ENCODE peak calls at places on chromosomes 16 and 17, in four cellular contexts. One of them, this sample, is unnamed. For H3K27me3, the result is how much of the 10 kb centered on the place peaks cover.

GRCh38 chr17:56142325-56142724 is 10.9 kb upstream of the ANKFN1 start:
- DNase-seq in left lung: no peak
- DNase-seq in Peyer's patch: no peak
- DNase-seq in lung: no peak
- DNase-seq in this sample: no peak

GRCh38 chr16:6684076-6684673 is 648.5 kb upstream of the RBFOX1 start:
- DNase-seq in lung: no peak
- DNase-seq in Peyer's patch: no peak
- DNase-seq in left lung: no peak
- DNase-seq in this sample: peak

GRCh38 chr16:88064011-88064888 is 113.0 kb downstream of the BANP start:
- DNase-seq in Peyer's patch: no peak
- DNase-seq in lung: no peak
- DNase-seq in left lung: peak
- DNase-seq in this sample: no peak

GRCh38 chr16:9053006-9053601 is 38.3 kb upstream of the HAPSTR1 start:
- DNase-seq in Peyer's patch: no peak
- DNase-seq in lung: peak
- DNase-seq in left lung: no peak
- DNase-seq in this sample: peak

GRCh38 chr16:47847220-47847970 is 308.4 kb downstream of the ABCC12 start:
- DNase-seq in lung: peak
- DNase-seq in Peyer's patch: no peak
- DNase-seq in left lung: no peak
- DNase-seq in this sample: no peak

GRCh38 chr17:47693667-47694017 is 319 bp upstream of the TBKBP1 start:
- DNase-seq in lung: no peak
- DNase-seq in Peyer's patch: no peak
- DNase-seq in left lung: no peak
- DNase-seq in this sample: peak

GRCh38 chr16:62829615-62830014 is 793.4 kb upstream of the CDH8 start:
- DNase-seq in lung: no peak
- DNase-seq in left lung: no peak
- DNase-seq in Peyer's patch: no peak
- DNase-seq in this sample: no peak

GRCh38 chr17:40809721-40810421 is 10.1 kb upstream of the KRT28 start:
- DNase-seq in lung: no peak
- DNase-seq in Peyer's patch: no peak
- DNase-seq in left lung: no peak
- DNase-seq in this sample: peak

GRCh38 chr17:45353047-45353446 is 36.2 kb upstream of the MAP3K14 start:
- DNase-seq in Peyer's patch: no peak
- DNase-seq in lung: no peak
- DNase-seq in left lung: no peak
- DNase-seq in this sample: no peak

GRCh38 chr16:87615621-87616041 is 13.3 kb downstream of the JPH3 start:
- DNase-seq in left lung: no peak
- DNase-seq in lung: no peak
- DNase-seq in Peyer's patch: no peak
- DNase-seq in this sample: no peak

GRCh38 chr16:54176376-54176901 is 110.1 kb downstream of the IRX3 start:
- DNase-seq in Peyer's patch: no peak
- DNase-seq in left lung: no peak
- DNase-seq in lung: no peak
- DNase-seq in this sample: peak

GRCh38 chr16:3007957-3008748 is 4.6 kb upstream of the CLDN9 start:
- DNase-seq in lung: peak
- DNase-seq in Peyer's patch: peak
- DNase-seq in left lung: no peak
- DNase-seq in this sample: no peak

GRCh38 chr17:77432034-77432554 is 291.3 kb downstream of the SEC14L1 start:
- DNase-seq in left lung: peak
- DNase-seq in lung: no peak
- DNase-seq in Peyer's patch: no peak
- DNase-seq in this sample: no peak

GRCh38 chr16:21638573-21638975 is 13.8 kb downstream of the IGSF6 start:
- DNase-seq in lung: no peak
- DNase-seq in left lung: no peak
- DNase-seq in Peyer's patch: no peak
- DNase-seq in this sample: peak

GRCh38 chr17:42405076-42405475 is 16.8 kb upstream of the STAT3 start:
- DNase-seq in Peyer's patch: no peak
- DNase-seq in left lung: no peak
- DNase-seq in lung: no peak
- DNase-seq in this sample: no peak

GRCh38 chr17:77433385-77434135 is 292.8 kb downstream of the SEC14L1 start:
- DNase-seq in Peyer's patch: no peak
- DNase-seq in lung: no peak
- DNase-seq in left lung: no peak
- DNase-seq in this sample: peak

GRCh38 chr16:19884021-19884485 is 595 bp downstream of the GPRC5B start:
- DNase-seq in lung: no peak
- DNase-seq in Peyer's patch: no peak
- DNase-seq in left lung: peak
- DNase-seq in this sample: no peak

GRCh38 chr16:48432136-48432535 is 46.9 kb upstream of the SIAH1 start:
- DNase-seq in left lung: no peak
- DNase-seq in Peyer's patch: no peak
- DNase-seq in lung: no peak
- DNase-seq in this sample: no peak

GRCh38 chr17:79991924-79992656 is 43.6 kb downstream of the TBC1D16 start:
- DNase-seq in Peyer's patch: no peak
- DNase-seq in lung: no peak
- DNase-seq in left lung: peak
- DNase-seq in this sample: peak
- TF ChIP-seq CTCF in Peyer's patch: no peak
- TF ChIP-seq CTCF in lung: no peak
- TF ChIP-seq CTCF in left lung: no peak
- TF ChIP-seq CTCF in this sample: no peak

GRCh38 chr17:73786286-73786743 is 142.1 kb upstream of the SDK2 start:
- DNase-seq in Peyer's patch: no peak
- DNase-seq in lung: no peak
- DNase-seq in left lung: no peak
- DNase-seq in this sample: no peak
- H3K27me3 ChIP-seq in Peyer's patch: under half
- H3K27me3 ChIP-seq in lung: under half
- H3K27me3 ChIP-seq in left lung: under half
- H3K27me3 ChIP-seq in this sample: under half

GRCh38 chr17:57384219-57384618 is 127.9 kb downstream of the MSI2 start:
- DNase-seq in left lung: no peak
- DNase-seq in lung: no peak
- DNase-seq in Peyer's patch: no peak
- DNase-seq in this sample: no peak

GRCh38 chr17:57379237-57380054 is 123.1 kb downstream of the MSI2 start:
- DNase-seq in lung: no peak
- DNase-seq in left lung: no peak
- DNase-seq in Peyer's patch: no peak
- DNase-seq in this sample: peak

GRCh38 chr17:57375770-57376181 is 119.5 kb downstream of the MSI2 start:
- DNase-seq in Peyer's patch: no peak
- DNase-seq in lung: no peak
- DNase-seq in left lung: no peak
- DNase-seq in this sample: no peak

GRCh38 chr17:57377094-57377493 is 120.8 kb downstream of the MSI2 start:
- DNase-seq in left lung: no peak
- DNase-seq in lung: no peak
- DNase-seq in Peyer's patch: no peak
- DNase-seq in this sample: no peak

DNA sequence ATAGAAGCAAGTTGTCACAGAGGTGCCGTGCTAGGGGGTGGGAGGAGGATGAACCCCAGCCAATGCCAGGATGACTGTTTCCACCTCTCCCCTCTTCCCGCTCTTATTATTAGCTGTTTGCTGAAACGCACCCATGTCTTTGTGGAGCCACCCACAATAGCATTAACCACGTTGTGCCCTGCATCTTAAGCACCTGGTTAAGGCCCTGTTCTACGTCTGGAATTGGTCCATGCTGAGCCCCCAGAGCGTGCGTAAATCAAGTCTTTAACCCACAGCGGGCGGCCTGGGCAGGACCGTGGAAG is 123.7 kb downstream of the MSI2 start:
- DNase-seq in lung: no peak
- DNase-seq in Peyer's patch: no peak
- DNase-seq in left lung: no peak
- DNase-seq in this sample: no peak
- H3K27ac ChIP-seq in lung: peak
- H3K27ac ChIP-seq in Peyer's patch: no peak
- H3K27ac ChIP-seq in left lung: no peak
- H3K27ac ChIP-seq in this sample: peak

GRCh38 chr17:74214642-74215331 is 1.4 kb downstream of the TTYH2 start:
- DNase-seq in lung: no peak
- DNase-seq in left lung: peak
- DNase-seq in Peyer's patch: no peak
- DNase-seq in this sample: no peak

GRCh38 chr17:74213897-74214386 is 571 bp downstream of the TTYH2 start:
- DNase-seq in Peyer's patch: peak
- DNase-seq in left lung: peak
- DNase-seq in lung: no peak
- DNase-seq in this sample: no peak

GRCh38 chr17:74212262-74212912 is 984 bp upstream of the TTYH2 start:
- DNase-seq in lung: no peak
- DNase-seq in Peyer's patch: peak
- DNase-seq in left lung: peak
- DNase-seq in this sample: no peak

GRCh38 chr17:74211929-74212261 is 1.5 kb upstream of the TTYH2 start:
- DNase-seq in Peyer's patch: no peak
- DNase-seq in left lung: no peak
- DNase-seq in lung: no peak
- DNase-seq in this sample: no peak

DNA sequence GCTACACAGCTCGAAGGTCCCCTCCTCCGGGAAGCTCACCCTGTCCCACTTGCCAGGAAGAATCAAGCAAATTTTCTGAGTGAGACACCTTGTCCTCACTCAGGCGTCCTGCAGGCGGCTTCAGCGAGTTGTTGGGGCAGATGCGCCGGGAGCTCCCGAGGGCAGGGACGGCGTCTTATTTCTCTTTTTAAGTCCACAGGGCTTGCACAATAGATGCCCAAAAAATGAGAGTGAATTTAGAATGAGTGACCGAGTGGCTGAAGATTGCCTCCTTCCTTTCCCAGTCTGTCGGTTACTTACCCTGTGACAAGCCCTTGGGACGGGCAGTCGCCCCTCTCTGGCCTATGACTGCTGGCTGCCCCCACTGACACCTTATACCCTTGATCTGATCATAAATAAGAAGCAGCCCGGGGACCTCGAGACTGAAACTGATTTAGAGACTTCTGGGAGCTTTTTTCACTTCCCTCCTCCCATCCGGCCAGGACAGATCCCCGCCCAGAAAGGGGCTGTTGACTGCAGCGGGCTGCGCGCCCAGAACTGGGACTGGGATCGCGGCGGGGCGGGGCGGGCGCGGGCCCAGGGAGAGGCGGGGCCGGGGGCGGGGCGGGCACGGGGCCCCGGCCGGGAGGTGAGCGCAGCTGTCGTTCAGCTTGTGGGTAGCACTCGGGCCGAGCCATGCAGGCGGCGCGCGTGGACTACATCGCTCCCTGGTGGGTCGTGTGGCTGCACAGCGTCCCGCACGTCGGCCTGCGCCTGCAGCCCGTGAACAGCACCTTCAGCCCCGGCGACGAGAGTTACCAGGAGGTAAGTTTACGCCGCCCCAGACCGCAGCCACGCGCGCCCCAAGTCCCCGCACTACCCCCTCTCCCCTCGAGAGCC is at the start of gene TTYH2:
- DNase-seq in Peyer's patch: peak
- DNase-seq in left lung: peak
- DNase-seq in lung: peak
- DNase-seq in this sample: peak
- TF ChIP-seq CTCF in Peyer's patch: peak
- TF ChIP-seq CTCF in left lung: no peak
- TF ChIP-seq CTCF in lung: no peak
- TF ChIP-seq CTCF in this sample: peak

GRCh38 chr16:31471241-31471874 is 594 bp upstream of the TGFB1I1 start:
- DNase-seq in Peyer's patch: no peak
- DNase-seq in left lung: no peak
- DNase-seq in lung: no peak
- DNase-seq in this sample: no peak
- H3K27me3 ChIP-seq in Peyer's patch: under half
- H3K27me3 ChIP-seq in left lung: under half
- H3K27me3 ChIP-seq in lung: under half
- H3K27me3 ChIP-seq in this sample: under half

GRCh38 chr16:10938844-10939648 is 3.2 kb downstream of the DEXI start:
- DNase-seq in lung: no peak
- DNase-seq in left lung: no peak
- DNase-seq in Peyer's patch: no peak
- DNase-seq in this sample: no peak

GRCh38 chr16:10942352-10943297 is at the start of gene DEXI:
- DNase-seq in lung: peak
- DNase-seq in Peyer's patch: peak
- DNase-seq in left lung: peak
- DNase-seq in this sample: peak

GRCh38 chr16:10939649-10940206 is 2.5 kb downstream of the DEXI start:
- DNase-seq in lung: no peak
- DNase-seq in left lung: no peak
- DNase-seq in Peyer's patch: no peak
- DNase-seq in this sample: no peak

GRCh38 chr16:10941127-10941933 is 938 bp downstream of the DEXI start:
- DNase-seq in Peyer's patch: no peak
- DNase-seq in left lung: no peak
- DNase-seq in lung: no peak
- DNase-seq in this sample: no peak

DNA sequence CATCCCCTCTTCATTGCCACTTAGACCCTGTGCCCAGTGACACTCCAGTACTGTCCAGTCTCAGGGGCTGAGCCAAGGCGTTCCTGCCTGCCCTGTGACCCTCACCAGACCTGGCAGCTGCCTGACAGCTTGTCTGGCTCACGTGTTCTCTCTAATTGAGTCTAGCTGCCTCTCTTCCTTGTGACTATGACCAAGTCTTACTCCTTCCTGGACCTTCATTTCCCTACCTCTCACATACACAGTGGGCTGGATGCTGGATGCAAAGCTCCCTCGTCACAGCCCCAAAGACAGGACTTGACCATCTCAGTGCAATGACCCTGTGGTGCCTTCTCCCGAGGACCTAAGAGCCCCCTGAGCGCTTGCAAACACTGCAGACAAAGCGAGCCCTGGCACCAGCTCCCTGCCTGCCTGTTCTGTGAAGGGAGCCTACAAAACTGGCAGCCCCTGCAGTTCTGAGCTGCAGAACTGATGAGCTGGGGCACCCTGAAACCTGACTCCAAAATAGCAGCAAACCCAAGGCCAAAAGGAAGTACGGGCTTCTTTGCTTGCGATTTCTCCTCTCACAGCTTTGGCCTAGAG is 1.7 kb downstream of the DEXI start:
- DNase-seq in lung: no peak
- DNase-seq in left lung: no peak
- DNase-seq in Peyer's patch: no peak
- DNase-seq in this sample: no peak
- H3K27ac ChIP-seq in lung: peak
- H3K27ac ChIP-seq in left lung: no peak
- H3K27ac ChIP-seq in Peyer's patch: peak
- H3K27ac ChIP-seq in this sample: no peak

This sample was measured in cardiac muscle cell.